ENCODE peak calls at places on chromosome 18, in nine cellular contexts. One of them, this sample, is unnamed.

GRCh38 chr18:79583984-79584401 is 95.6 kb upstream of the CTDP1 start:
- DNase-seq in cardiac muscle cell: no peak
- DNase-seq in fibroblast of lung: no peak
- DNase-seq in body of pancreas: peak; percentile 8
- DNase-seq in substantia nigra: no peak
- DNase-seq in right lobe of liver: peak; percentile 30
- DNase-seq in stomach: no peak
- DNase-seq in neuronal stem cell: no peak
- DNase-seq in SJSA1: peak; percentile 30
- DNase-seq in this sample: no peak

GRCh38 chr18:33375829-33376228 is 64.7 kb downstream of the CCDC178 start:
- DNase-seq in neuronal stem cell: no peak
- DNase-seq in cardiac muscle cell: no peak
- DNase-seq in SJSA1: no peak
- DNase-seq in fibroblast of lung: no peak
- DNase-seq in body of pancreas: no peak
- DNase-seq in stomach: no peak
- DNase-seq in substantia nigra: no peak
- DNase-seq in right lobe of liver: no peak
- DNase-seq in this sample: no peak

GRCh38 chr18:79873449-79874110 is 75.8 kb downstream of the KCNG2 start:
- DNase-seq in substantia nigra: no peak
- DNase-seq in right lobe of liver: no peak
- DNase-seq in fibroblast of lung: no peak
- DNase-seq in cardiac muscle cell: peak; percentile 13
- DNase-seq in SJSA1: no peak
- DNase-seq in stomach: no peak
- DNase-seq in neuronal stem cell: no peak
- DNase-seq in body of pancreas: no peak
- DNase-seq in this sample: no peak

GRCh38 chr18:48605408-48605845 is 66.6 kb downstream of the CTIF start:
- DNase-seq in SJSA1: no peak
- DNase-seq in cardiac muscle cell: peak; percentile 54
- DNase-seq in right lobe of liver: no peak
- DNase-seq in stomach: no peak
- DNase-seq in substantia nigra: no peak
- DNase-seq in neuronal stem cell: no peak
- DNase-seq in body of pancreas: no peak
- DNase-seq in fibroblast of lung: peak; percentile 43
- DNase-seq in this sample: no peak

GRCh38 chr18:36809590-36810381 is 19.0 kb downstream of the TPGS2 start:
- DNase-seq in body of pancreas: peak; percentile 48
- DNase-seq in fibroblast of lung: peak; percentile 65
- DNase-seq in stomach: peak; percentile 28
- DNase-seq in neuronal stem cell: peak; percentile 61
- DNase-seq in substantia nigra: no peak
- DNase-seq in SJSA1: peak; percentile 44
- DNase-seq in cardiac muscle cell: peak; percentile 79
- DNase-seq in right lobe of liver: no peak
- DNase-seq in this sample: no peak

GRCh38 chr18:41690332-41691110 is 264.5 kb upstream of the PIK3C3 start:
- DNase-seq in fibroblast of lung: peak; percentile 79
- DNase-seq in stomach: no peak
- DNase-seq in body of pancreas: no peak
- DNase-seq in SJSA1: no peak
- DNase-seq in right lobe of liver: no peak
- DNase-seq in substantia nigra: no peak
- DNase-seq in neuronal stem cell: no peak
- DNase-seq in cardiac muscle cell: peak; percentile 23
- DNase-seq in this sample: no peak

GRCh38 chr18:8341481-8342230 is 267.6 kb upstream of the RAB12 start:
- DNase-seq in stomach: peak; percentile 60
- DNase-seq in substantia nigra: no peak
- DNase-seq in neuronal stem cell: no peak
- DNase-seq in body of pancreas: peak; percentile 66
- DNase-seq in right lobe of liver: peak; percentile 79
- DNase-seq in fibroblast of lung: peak; percentile 80
- DNase-seq in SJSA1: peak; percentile 87
- DNase-seq in cardiac muscle cell: no peak
- DNase-seq in this sample: no peak

GRCh38 chr18:7623681-7624080 is 56.6 kb downstream of the PTPRM start:
- DNase-seq in stomach: no peak
- DNase-seq in substantia nigra: no peak
- DNase-seq in neuronal stem cell: no peak
- DNase-seq in right lobe of liver: no peak
- DNase-seq in cardiac muscle cell: no peak
- DNase-seq in fibroblast of lung: no peak
- DNase-seq in body of pancreas: no peak
- DNase-seq in SJSA1: no peak
- DNase-seq in this sample: no peak

GRCh38 chr18:24138884-24139616 is at the start of gene CABYR:
- DNase-seq in stomach: peak; percentile 65
- DNase-seq in neuronal stem cell: peak; percentile 79
- DNase-seq in right lobe of liver: peak; percentile 67
- DNase-seq in body of pancreas: peak; percentile 56
- DNase-seq in fibroblast of lung: peak; percentile 91
- DNase-seq in SJSA1: peak; percentile 86
- DNase-seq in cardiac muscle cell: peak; percentile 56
- DNase-seq in substantia nigra: peak; percentile 20
- DNase-seq in this sample: peak; percentile 48

GRCh38 chr18:80004600-80005342 is 16.4 kb upstream of the TXNL4A start:
- DNase-seq in cardiac muscle cell: no peak
- DNase-seq in body of pancreas: no peak
- DNase-seq in stomach: no peak
- DNase-seq in fibroblast of lung: no peak
- DNase-seq in substantia nigra: no peak
- DNase-seq in right lobe of liver: no peak
- DNase-seq in neuronal stem cell: no peak
- DNase-seq in SJSA1: no peak
- DNase-seq in this sample: no peak

GRCh38 chr18:77138270-77138669 is 5.7 kb upstream of the MBP start:
- DNase-seq in cardiac muscle cell: no peak
- DNase-seq in stomach: peak; percentile 72
- DNase-seq in substantia nigra: no peak
- DNase-seq in neuronal stem cell: no peak
- DNase-seq in fibroblast of lung: no peak
- DNase-seq in SJSA1: no peak
- DNase-seq in right lobe of liver: no peak
- DNase-seq in body of pancreas: peak; percentile 75
- DNase-seq in this sample: no peak

GRCh38 chr18:35457140-35457704 is 40.5 kb downstream of the INO80C start:
- DNase-seq in SJSA1: no peak
- DNase-seq in fibroblast of lung: no peak
- DNase-seq in body of pancreas: no peak
- DNase-seq in neuronal stem cell: no peak
- DNase-seq in substantia nigra: no peak
- DNase-seq in right lobe of liver: no peak
- DNase-seq in cardiac muscle cell: no peak
- DNase-seq in stomach: no peak
- DNase-seq in this sample: no peak

GRCh38 chr18:35458677-35459441 is 38.9 kb downstream of the INO80C start:
- DNase-seq in SJSA1: peak; percentile 88
- DNase-seq in right lobe of liver: peak; percentile 59
- DNase-seq in body of pancreas: peak; percentile 51
- DNase-seq in stomach: peak; percentile 55
- DNase-seq in fibroblast of lung: peak; percentile 74
- DNase-seq in cardiac muscle cell: peak; percentile 10
- DNase-seq in neuronal stem cell: no peak
- DNase-seq in substantia nigra: no peak
- DNase-seq in this sample: no peak

GRCh38 chr18:35459997-35460396 is 37.8 kb downstream of the INO80C start:
- DNase-seq in body of pancreas: no peak
- DNase-seq in neuronal stem cell: no peak
- DNase-seq in cardiac muscle cell: no peak
- DNase-seq in stomach: no peak
- DNase-seq in substantia nigra: no peak
- DNase-seq in SJSA1: no peak
- DNase-seq in fibroblast of lung: no peak
- DNase-seq in right lobe of liver: no peak
- DNase-seq in this sample: no peak

GRCh38 chr18:35456181-35456850 is 41.4 kb downstream of the INO80C start:
- DNase-seq in stomach: no peak
- DNase-seq in fibroblast of lung: peak; percentile 68
- DNase-seq in right lobe of liver: no peak
- DNase-seq in substantia nigra: no peak
- DNase-seq in body of pancreas: no peak
- DNase-seq in cardiac muscle cell: no peak
- DNase-seq in SJSA1: no peak
- DNase-seq in neuronal stem cell: no peak
- DNase-seq in this sample: no peak

DNA sequence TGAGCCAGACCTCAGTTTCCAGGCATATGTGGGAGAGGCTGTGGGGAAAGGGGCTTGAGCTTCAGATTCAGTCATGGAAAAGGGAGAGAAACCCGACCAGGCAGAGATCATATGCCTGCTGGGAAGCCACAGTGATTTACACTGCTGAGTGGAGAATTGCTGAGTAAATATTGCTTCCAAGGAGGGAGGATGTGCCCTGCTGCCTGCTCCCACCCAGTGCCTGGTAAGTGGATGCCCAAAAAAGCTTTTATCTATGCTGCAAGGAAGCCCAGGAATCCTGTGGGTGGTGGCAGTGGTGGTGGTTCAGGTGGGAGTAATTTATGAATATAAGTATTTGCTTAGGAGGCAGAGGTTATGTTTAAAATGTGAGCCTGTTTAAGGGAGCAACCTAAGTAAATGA is 39.5 kb downstream of the INO80C start:
- DNase-seq in neuronal stem cell: no peak
- DNase-seq in right lobe of liver: no peak
- DNase-seq in stomach: no peak
- DNase-seq in fibroblast of lung: peak; percentile 38
- DNase-seq in cardiac muscle cell: no peak
- DNase-seq in body of pancreas: no peak
- DNase-seq in substantia nigra: no peak
- DNase-seq in SJSA1: no peak
- DNase-seq in this sample: no peak
- H3K27ac ChIP-seq in neuronal stem cell: no peak overlapping the region
- H3K27ac ChIP-seq in right lobe of liver: no peak overlapping the region
- H3K27ac ChIP-seq in stomach: peak overlapping the region; percentile 59
- H3K27ac ChIP-seq in fibroblast of lung: no peak overlapping the region
- H3K27ac ChIP-seq in cardiac muscle cell: no peak overlapping the region
- H3K27ac ChIP-seq in body of pancreas: peak overlapping the region; percentile 22
- H3K27ac ChIP-seq in substantia nigra: no peak overlapping the region
- H3K27ac ChIP-seq in SJSA1: no peak overlapping the region
- H3K27ac ChIP-seq in this sample: peak overlapping the region; percentile 94

DNA sequence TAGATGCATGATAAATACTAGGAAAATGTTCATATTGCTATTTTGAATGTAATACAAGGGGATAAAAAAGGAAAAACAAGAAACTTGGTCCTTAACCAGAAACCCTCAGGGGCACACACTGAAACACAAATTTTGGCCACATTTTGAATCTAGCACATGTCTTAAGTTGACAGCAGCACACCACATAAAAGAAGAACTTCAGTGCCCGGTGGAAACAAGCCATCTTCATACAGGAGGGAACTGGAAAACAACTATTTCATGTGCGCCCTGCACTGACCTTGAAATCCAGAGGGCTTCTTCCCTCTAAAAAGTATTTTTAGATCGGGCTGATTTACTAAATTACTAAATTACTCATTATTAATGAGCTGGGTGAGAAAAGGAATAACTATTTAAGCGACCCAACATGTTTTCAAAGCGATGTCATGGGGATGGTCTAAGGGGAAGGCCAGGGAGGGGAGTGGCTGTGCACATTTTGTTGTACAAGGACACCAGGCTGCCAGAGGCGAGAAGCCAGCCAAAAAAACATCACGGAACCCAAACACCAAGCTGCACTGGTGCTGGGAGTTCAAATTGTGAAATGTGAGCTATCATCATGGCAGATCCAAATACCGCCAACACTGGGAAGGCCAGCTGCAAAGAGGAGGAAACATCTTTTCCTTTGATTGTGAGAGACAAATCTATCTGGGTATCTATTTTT is 150.6 kb upstream of the LMAN1 start:
- DNase-seq in stomach: no peak
- DNase-seq in body of pancreas: no peak
- DNase-seq in substantia nigra: no peak
- DNase-seq in neuronal stem cell: no peak
- DNase-seq in right lobe of liver: no peak
- DNase-seq in cardiac muscle cell: no peak
- DNase-seq in fibroblast of lung: peak; percentile 16
- DNase-seq in SJSA1: no peak
- DNase-seq in this sample: no peak
- H3K27ac ChIP-seq in stomach: no peak overlapping the region
- H3K27ac ChIP-seq in body of pancreas: no peak overlapping the region
- H3K27ac ChIP-seq in substantia nigra: no peak overlapping the region
- H3K27ac ChIP-seq in neuronal stem cell: no peak overlapping the region
- H3K27ac ChIP-seq in right lobe of liver: no peak overlapping the region
- H3K27ac ChIP-seq in cardiac muscle cell: no peak overlapping the region
- H3K27ac ChIP-seq in fibroblast of lung: no peak overlapping the region
- H3K27ac ChIP-seq in SJSA1: no peak overlapping the region
- H3K27ac ChIP-seq in this sample: no peak overlapping the region

GRCh38 chr18:55499526-55499925 is 88.5 kb downstream of the TCF4 start:
- DNase-seq in cardiac muscle cell: no peak
- DNase-seq in neuronal stem cell: no peak
- DNase-seq in stomach: no peak
- DNase-seq in fibroblast of lung: no peak
- DNase-seq in SJSA1: no peak
- DNase-seq in substantia nigra: no peak
- DNase-seq in body of pancreas: no peak
- DNase-seq in right lobe of liver: no peak
- DNase-seq in this sample: no peak

GRCh38 chr18:55494441-55494840 is 93.6 kb downstream of the TCF4 start:
- DNase-seq in cardiac muscle cell: no peak
- DNase-seq in neuronal stem cell: no peak
- DNase-seq in SJSA1: no peak
- DNase-seq in right lobe of liver: no peak
- DNase-seq in body of pancreas: no peak
- DNase-seq in stomach: no peak
- DNase-seq in fibroblast of lung: no peak
- DNase-seq in substantia nigra: no peak
- DNase-seq in this sample: no peak

GRCh38 chr18:55497825-55498403 is 90.1 kb downstream of the TCF4 start:
- DNase-seq in substantia nigra: no peak
- DNase-seq in stomach: no peak
- DNase-seq in neuronal stem cell: no peak
- DNase-seq in SJSA1: no peak
- DNase-seq in cardiac muscle cell: no peak
- DNase-seq in right lobe of liver: no peak
- DNase-seq in fibroblast of lung: no peak
- DNase-seq in body of pancreas: no peak
- DNase-seq in this sample: no peak

GRCh38 chr18:55491606-55492005 is 96.4 kb downstream of the TCF4 start:
- DNase-seq in right lobe of liver: no peak
- DNase-seq in body of pancreas: no peak
- DNase-seq in neuronal stem cell: no peak
- DNase-seq in SJSA1: no peak
- DNase-seq in stomach: no peak
- DNase-seq in cardiac muscle cell: no peak
- DNase-seq in substantia nigra: no peak
- DNase-seq in fibroblast of lung: peak; percentile 71
- DNase-seq in this sample: no peak

GRCh38 chr18:55494899-55495298 is 93.1 kb downstream of the TCF4 start:
- DNase-seq in SJSA1: no peak
- DNase-seq in stomach: no peak
- DNase-seq in body of pancreas: no peak
- DNase-seq in cardiac muscle cell: no peak
- DNase-seq in substantia nigra: no peak
- DNase-seq in fibroblast of lung: peak; percentile 91
- DNase-seq in neuronal stem cell: no peak
- DNase-seq in right lobe of liver: no peak
- DNase-seq in this sample: no peak
- H3K27ac ChIP-seq in SJSA1: no peak overlapping the region
- H3K27ac ChIP-seq in stomach: no peak overlapping the region
- H3K27ac ChIP-seq in body of pancreas: no peak overlapping the region
- H3K27ac ChIP-seq in cardiac muscle cell: no peak overlapping the region
- H3K27ac ChIP-seq in substantia nigra: no peak overlapping the region
- H3K27ac ChIP-seq in fibroblast of lung: no peak overlapping the region
- H3K27ac ChIP-seq in neuronal stem cell: no peak overlapping the region
- H3K27ac ChIP-seq in right lobe of liver: no peak overlapping the region
- H3K27ac ChIP-seq in this sample: no peak overlapping the region

GRCh38 chr18:11119962-11120361 is 29.4 kb downstream of the PIEZO2 start:
- DNase-seq in stomach: no peak
- DNase-seq in neuronal stem cell: no peak
- DNase-seq in body of pancreas: no peak
- DNase-seq in right lobe of liver: peak; percentile 74
- DNase-seq in substantia nigra: no peak
- DNase-seq in cardiac muscle cell: no peak
- DNase-seq in SJSA1: no peak
- DNase-seq in fibroblast of lung: peak; percentile 39
- DNase-seq in this sample: no peak
- H3K27ac ChIP-seq in stomach: no peak overlapping the region
- H3K27ac ChIP-seq in neuronal stem cell: no peak overlapping the region
- H3K27ac ChIP-seq in body of pancreas: no peak overlapping the region
- H3K27ac ChIP-seq in right lobe of liver: peak overlapping the region; percentile 63
- H3K27ac ChIP-seq in substantia nigra: peak overlapping the region; percentile 67
- H3K27ac ChIP-seq in cardiac muscle cell: no peak overlapping the region
- H3K27ac ChIP-seq in SJSA1: no peak overlapping the region
- H3K27ac ChIP-seq in fibroblast of lung: no peak overlapping the region
- H3K27ac ChIP-seq in this sample: no peak overlapping the region